ENCODE peak calls at places on chromosome 18, in nine cellular contexts. P is SW480; G is stimulated activated CD4-positive, alpha-beta T cell treated with anti-CD3 and anti-CD28 coated beads, TNF-alpha, amount 100 ng/mL, for 1 hour; A is colonic mucosa; L is NCI-H2081 treated with DMSO at 0.1 percent for 48 hours; N is endothelial cell; O is kidney tubule cell; M is GM23248; T is erythroblast. J is an unnamed sample.

GRCh38 chr18:62357079-62357719 is 32.1 kb downstream of the TNFRSF11A start:
- DNase-seq in P (no peak), G (no peak), A (no peak), L (no peak), N (no peak), O (no peak), M (no peak), T (no peak), J (no peak)

GRCh38 chr18:54883816-54884604 is 55.7 kb downstream of the RAB27B start:
- DNase-seq in P (no peak), G (no peak), A (no peak), L (no peak), N (no peak), O (peak), M (peak), T (no peak), J (no peak)

GRCh38 chr18:21241224-21242131 is 554 bp upstream of the GREB1L start:
- DNase-seq in P (no peak), G (no peak), A (peak), L (no peak), N (peak), O (no peak), M (peak), T (no peak), J (peak)

GRCh38 chr18:2179498-2180183 is 391.7 kb downstream of the METTL4 start:
- DNase-seq in P (no peak), G (no peak), A (no peak), L (no peak), N (no peak), O (no peak), M (no peak), T (no peak), J (no peak)

GRCh38 chr18:45012286-45012685 is 331.6 kb downstream of the SETBP1 start:
- DNase-seq in P (no peak), G (no peak), A (no peak), L (no peak), N (no peak), O (no peak), M (peak), T (no peak), J (no peak)

GRCh38 chr18:36398419-36398818 is 100.9 kb downstream of the FHOD3 start:
- DNase-seq in P (no peak), G (no peak), A (no peak), L (no peak), N (no peak), O (no peak), M (no peak), T (no peak), J (no peak)

GRCh38 chr18:36050479-36050878 is 16.9 kb downstream of the RPRD1A start:
- DNase-seq in P (no peak), G (no peak), A (no peak), L (no peak), N (no peak), O (no peak), M (no peak), T (no peak), J (no peak)

GRCh38 chr18:2955966-2956521 is 56.9 kb downstream of the LPIN2 start:
- DNase-seq in P (no peak), G (no peak), A (no peak), L (no peak), N (no peak), O (no peak), M (peak), T (no peak), J (no peak)

GRCh38 chr18:1663879-1664705 is 759.4 kb downstream of the ADCYAP1 start:
- DNase-seq in P (peak), G (no peak), A (peak), L (no peak), N (peak), O (peak), M (peak), T (peak), J (peak)

GRCh38 chr18:40470753-40471152 is 1484.3 kb upstream of the PIK3C3 start:
- DNase-seq in P (no peak), G (no peak), A (no peak), L (no peak), N (no peak), O (no peak), M (no peak), T (no peak), J (no peak)

GRCh38 chr18:49727816-49728215 is 85.5 kb downstream of the ACAA2 start:
- DNase-seq in P (no peak), G (no peak), A (no peak), L (no peak), N (no peak), O (no peak), M (no peak), T (no peak), J (no peak)

GRCh38 chr18:78069784-78070664 is 820.4 kb downstream of the GALR1 start:
- DNase-seq in P (no peak), G (no peak), A (no peak), L (no peak), N (no peak), O (peak), M (no peak), T (no peak), J (no peak)

GRCh38 chr18:74412106-74412880 is 44.8 kb downstream of the DIPK1C start:
- DNase-seq in P (no peak), G (no peak), A (no peak), L (no peak), N (no peak), O (no peak), M (no peak), T (no peak), J (no peak)

GRCh38 chr18:66159451-66159850 is 408.6 kb downstream of the CDH7 start:
- DNase-seq in P (no peak), G (no peak), A (no peak), L (no peak), N (no peak), O (no peak), M (no peak), T (no peak), J (no peak)

GRCh38 chr18:50231621-50232020 is 34.7 kb downstream of the CFAP53 start:
- DNase-seq in P (no peak), G (no peak), A (no peak), L (no peak), N (no peak), O (peak), M (peak), T (no peak), J (no peak)

GRCh38 chr18:42614619-42615293 is 500.7 kb downstream of the RIT2 start:
- DNase-seq in P (no peak), G (no peak), A (no peak), L (peak), N (no peak), O (peak), M (no peak), T (no peak), J (no peak)

GRCh38 chr18:24727685-24728084 is 267.2 kb downstream of the HRH4 start:
- DNase-seq in P (no peak), G (no peak), A (no peak), L (no peak), N (no peak), O (no peak), M (no peak), T (no peak), J (no peak)

GRCh38 chr18:47847635-47848034 is 82.8 kb downstream of the SMAD2 start:
- DNase-seq in P (no peak), G (no peak), A (no peak), L (no peak), N (no peak), O (no peak), M (no peak), T (no peak), J (no peak)

GRCh38 chr18:75293591-75293990 is 83.0 kb downstream of the TSHZ1 start:
- DNase-seq in P (no peak), G (no peak), A (no peak), L (no peak), N (no peak), O (peak), M (no peak), T (no peak), J (no peak)

GRCh38 chr18:13366541-13366940 is 148.0 kb downstream of the LDLRAD4 start:
- DNase-seq in P (no peak), G (no peak), A (no peak), L (no peak), N (no peak), O (no peak), M (no peak), T (no peak), J (no peak)

GRCh38 chr18:78999939-79000338 is 20.3 kb downstream of the SALL3 start:
- DNase-seq in P (no peak), G (no peak), A (no peak), L (no peak), N (no peak), O (no peak), M (no peak), T (no peak), J (peak)

GRCh38 chr18:48675912-48676311 is 137.1 kb downstream of the CTIF start:
- DNase-seq in P (no peak), G (no peak), A (no peak), L (no peak), N (no peak), O (no peak), M (no peak), T (no peak), J (no peak)

GRCh38 chr18:5772271-5772670 is 123.1 kb downstream of the TMEM200C start:
- DNase-seq in P (no peak), G (no peak), A (no peak), L (no peak), N (no peak), O (no peak), M (no peak), T (no peak), J (no peak)

GRCh38 chr18:1760901-1761300 is 810.4 kb downstream of the METTL4 start:
- DNase-seq in P (no peak), G (no peak), A (no peak), L (no peak), N (no peak), O (no peak), M (no peak), T (no peak), J (no peak)

GRCh38 chr18:2843161-2843560 is 3.6 kb upstream of the EMILIN2 start:
- DNase-seq in P (no peak), G (no peak), A (peak), L (no peak), N (no peak), O (no peak), M (no peak), T (no peak), J (no peak)

GRCh38 chr18:22483407-22483806 is 65.7 kb upstream of the CTAGE1 start:
- DNase-seq in P (no peak), G (no peak), A (no peak), L (no peak), N (no peak), O (no peak), M (no peak), T (no peak), J (no peak)

GRCh38 chr18:21735452-21736015 is 5.1 kb upstream of the MIB1 start:
- DNase-seq in P (peak), G (peak), A (peak), L (no peak), N (no peak), O (no peak), M (no peak), T (peak), J (no peak)

GRCh38 chr18:74906189-74906588 is 302.8 kb downstream of the PTGR3 start:
- DNase-seq in P (no peak), G (no peak), A (peak), L (peak), N (no peak), O (no peak), M (no peak), T (no peak), J (peak)

GRCh38 chr18:45626330-45627203 is 11.3 kb downstream of the SLC14A2 start:
- DNase-seq in P (no peak), G (no peak), A (no peak), L (no peak), N (no peak), O (peak), M (peak), T (no peak), J (no peak)

GRCh38 chr18:54023471-54023870 is 201.0 kb downstream of the MBD2 start:
- DNase-seq in P (no peak), G (no peak), A (no peak), L (no peak), N (no peak), O (no peak), M (peak), T (no peak), J (no peak)

GRCh38 chr18:36419913-36420531 is 122.5 kb downstream of the FHOD3 start:
- DNase-seq in P (peak), G (no peak), A (no peak), L (no peak), N (no peak), O (peak), M (peak), T (no peak), J (peak)

GRCh38 chr18:65937180-65937579 is 186.4 kb downstream of the CDH7 start:
- DNase-seq in P (no peak), G (no peak), A (no peak), L (no peak), N (no peak), O (no peak), M (no peak), T (no peak), J (no peak)

GRCh38 chr18:63480476-63480875 is 3.7 kb downstream of the SERPINB5 start:
- DNase-seq in P (no peak), G (no peak), A (no peak), L (no peak), N (no peak), O (no peak), M (no peak), T (no peak), J (no peak)

GRCh38 chr18:10062292-10062940 is 148.6 kb downstream of the VAPA start:
- DNase-seq in P (peak), G (no peak), A (no peak), L (no peak), N (no peak), O (no peak), M (no peak), T (no peak), J (no peak)

GRCh38 chr18:26656944-26657536 is 108.7 kb upstream of the KCTD1 start:
- DNase-seq in P (peak), G (no peak), A (peak), L (peak), N (peak), O (peak), M (peak), T (no peak), J (peak)

GRCh38 chr18:58493516-58494253 is 135.2 kb downstream of the ALPK2 start:
- DNase-seq in P (peak), G (peak), A (peak), L (peak), N (peak), O (peak), M (peak), T (peak), J (peak)

J was measured in Calu3.